ENCODE peak calls at places on chromosomes 2 and 18, in seven cellular contexts. One of them, this sample, is unnamed.

GRCh38 chr2:20093263-20094141 is 42.1 kb upstream of the LAPTM4A start:
- DNase-seq in fibroblast of pulmonary artery: peak
- DNase-seq in lower lobe of right lung: no peak
- DNase-seq in progenitor cell of endocrine pancreas: peak
- DNase-seq in IMR-90: peak
- DNase-seq in cardiac fibroblast: peak
- DNase-seq in pancreas: no peak
- DNase-seq in this sample: no peak

GRCh38 chr18:35267809-35268208 is 22.2 kb downstream of the ZSCAN30 start:
- DNase-seq in fibroblast of pulmonary artery: no peak
- DNase-seq in lower lobe of right lung: peak
- DNase-seq in progenitor cell of endocrine pancreas: no peak
- DNase-seq in IMR-90: no peak
- DNase-seq in cardiac fibroblast: no peak
- DNase-seq in pancreas: peak
- DNase-seq in this sample: no peak

GRCh38 chr2:197915548-197916265 is 111.3 kb downstream of the PLCL1 start:
- DNase-seq in fibroblast of pulmonary artery: peak
- DNase-seq in lower lobe of right lung: no peak
- DNase-seq in progenitor cell of endocrine pancreas: no peak
- DNase-seq in IMR-90: peak
- DNase-seq in cardiac fibroblast: peak
- DNase-seq in pancreas: no peak
- DNase-seq in this sample: no peak

GRCh38 chr18:52582516-52582915 is 242.5 kb downstream of the DCC start:
- DNase-seq in fibroblast of pulmonary artery: no peak
- DNase-seq in lower lobe of right lung: no peak
- DNase-seq in progenitor cell of endocrine pancreas: no peak
- DNase-seq in IMR-90: no peak
- DNase-seq in cardiac fibroblast: no peak
- DNase-seq in pancreas: no peak
- DNase-seq in this sample: no peak

GRCh38 chr2:122028371-122029102 is 273.1 kb downstream of the TSN start:
- DNase-seq in fibroblast of pulmonary artery: peak
- DNase-seq in lower lobe of right lung: no peak
- DNase-seq in progenitor cell of endocrine pancreas: no peak
- DNase-seq in IMR-90: peak
- DNase-seq in cardiac fibroblast: peak
- DNase-seq in pancreas: no peak
- DNase-seq in this sample: no peak

GRCh38 chr18:8354304-8354703 is 254.9 kb upstream of the RAB12 start:
- DNase-seq in fibroblast of pulmonary artery: no peak
- DNase-seq in lower lobe of right lung: no peak
- DNase-seq in progenitor cell of endocrine pancreas: no peak
- DNase-seq in IMR-90: no peak
- DNase-seq in cardiac fibroblast: no peak
- DNase-seq in pancreas: no peak
- DNase-seq in this sample: no peak

GRCh38 chr2:156182132-156182531 is 150.4 kb downstream of the NR4A2 start:
- DNase-seq in fibroblast of pulmonary artery: no peak
- DNase-seq in lower lobe of right lung: no peak
- DNase-seq in progenitor cell of endocrine pancreas: peak
- DNase-seq in IMR-90: no peak
- DNase-seq in cardiac fibroblast: no peak
- DNase-seq in pancreas: no peak
- DNase-seq in this sample: no peak

GRCh38 chr2:166917433-166917832 is 29.2 kb downstream of the XIRP2 start:
- DNase-seq in fibroblast of pulmonary artery: peak
- DNase-seq in lower lobe of right lung: no peak
- DNase-seq in progenitor cell of endocrine pancreas: no peak
- DNase-seq in IMR-90: peak
- DNase-seq in cardiac fibroblast: peak
- DNase-seq in pancreas: no peak
- DNase-seq in this sample: no peak

GRCh38 chr2:127454595-127455565 is 36.7 kb downstream of the PROC start:
- DNase-seq in fibroblast of pulmonary artery: no peak
- DNase-seq in lower lobe of right lung: no peak
- DNase-seq in progenitor cell of endocrine pancreas: no peak
- DNase-seq in IMR-90: no peak
- DNase-seq in cardiac fibroblast: no peak
- DNase-seq in pancreas: peak
- DNase-seq in this sample: no peak

GRCh38 chr18:58315739-58316215 is 271.8 kb downstream of the NEDD4L start:
- DNase-seq in fibroblast of pulmonary artery: no peak
- DNase-seq in lower lobe of right lung: no peak
- DNase-seq in progenitor cell of endocrine pancreas: no peak
- DNase-seq in IMR-90: no peak
- DNase-seq in cardiac fibroblast: peak
- DNase-seq in pancreas: no peak
- DNase-seq in this sample: no peak

GRCh38 chr2:54672587-54673456 is 50.6 kb upstream of the EML6 start:
- DNase-seq in fibroblast of pulmonary artery: no peak
- DNase-seq in lower lobe of right lung: no peak
- DNase-seq in progenitor cell of endocrine pancreas: no peak
- DNase-seq in IMR-90: no peak
- DNase-seq in cardiac fibroblast: peak
- DNase-seq in pancreas: no peak
- DNase-seq in this sample: no peak

GRCh38 chr2:142131016-142131714 is at the start of gene LRP1B:
- DNase-seq in fibroblast of pulmonary artery: peak
- DNase-seq in lower lobe of right lung: no peak
- DNase-seq in progenitor cell of endocrine pancreas: peak
- DNase-seq in IMR-90: peak
- DNase-seq in cardiac fibroblast: peak
- DNase-seq in pancreas: peak
- DNase-seq in this sample: peak

GRCh38 chr2:10717630-10718029 is 3.8 kb upstream of the ATP6V1C2 start:
- DNase-seq in fibroblast of pulmonary artery: peak
- DNase-seq in lower lobe of right lung: no peak
- DNase-seq in progenitor cell of endocrine pancreas: no peak
- DNase-seq in IMR-90: peak
- DNase-seq in cardiac fibroblast: peak
- DNase-seq in pancreas: no peak
- DNase-seq in this sample: no peak

GRCh38 chr2:218465987-218466633 is 47.2 kb downstream of the VIL1 start:
- DNase-seq in fibroblast of pulmonary artery: peak
- DNase-seq in lower lobe of right lung: no peak
- DNase-seq in progenitor cell of endocrine pancreas: no peak
- DNase-seq in IMR-90: peak
- DNase-seq in cardiac fibroblast: peak
- DNase-seq in pancreas: no peak
- DNase-seq in this sample: no peak

GRCh38 chr2:152762202-152762601 is 43.8 kb downstream of the ARL6IP6 start:
- DNase-seq in fibroblast of pulmonary artery: peak
- DNase-seq in lower lobe of right lung: no peak
- DNase-seq in progenitor cell of endocrine pancreas: no peak
- DNase-seq in IMR-90: peak
- DNase-seq in cardiac fibroblast: peak
- DNase-seq in pancreas: no peak
- DNase-seq in this sample: no peak

GRCh38 chr18:56326386-56327072 is 311.9 kb downstream of the TXNL1 start:
- DNase-seq in fibroblast of pulmonary artery: no peak
- DNase-seq in lower lobe of right lung: no peak
- DNase-seq in progenitor cell of endocrine pancreas: no peak
- DNase-seq in IMR-90: no peak
- DNase-seq in cardiac fibroblast: no peak
- DNase-seq in pancreas: no peak
- DNase-seq in this sample: no peak

GRCh38 chr2:215372968-215373649 is 61.2 kb downstream of the ATIC start:
- DNase-seq in fibroblast of pulmonary artery: no peak
- DNase-seq in lower lobe of right lung: no peak
- DNase-seq in progenitor cell of endocrine pancreas: no peak
- DNase-seq in IMR-90: no peak
- DNase-seq in cardiac fibroblast: no peak
- DNase-seq in pancreas: no peak
- DNase-seq in this sample: no peak

GRCh38 chr2:36452279-36452678 is 96.7 kb downstream of the CRIM1 start:
- DNase-seq in fibroblast of pulmonary artery: peak
- DNase-seq in lower lobe of right lung: no peak
- DNase-seq in progenitor cell of endocrine pancreas: no peak
- DNase-seq in IMR-90: peak
- DNase-seq in cardiac fibroblast: peak
- DNase-seq in pancreas: no peak
- DNase-seq in this sample: no peak

GRCh38 chr2:214315324-214315723 is 95.5 kb upstream of the VWC2L start:
- DNase-seq in fibroblast of pulmonary artery: no peak
- DNase-seq in lower lobe of right lung: no peak
- DNase-seq in progenitor cell of endocrine pancreas: no peak
- DNase-seq in IMR-90: no peak
- DNase-seq in cardiac fibroblast: no peak
- DNase-seq in pancreas: no peak
- DNase-seq in this sample: no peak

GRCh38 chr2:67388680-67389079 is 8.5 kb upstream of the ETAA1 start:
- DNase-seq in fibroblast of pulmonary artery: no peak
- DNase-seq in lower lobe of right lung: no peak
- DNase-seq in progenitor cell of endocrine pancreas: no peak
- DNase-seq in IMR-90: no peak
- DNase-seq in cardiac fibroblast: no peak
- DNase-seq in pancreas: no peak
- DNase-seq in this sample: no peak

GRCh38 chr2:157874278-157874825 is 1.8 kb downstream of the ACVR1 start:
- DNase-seq in fibroblast of pulmonary artery: no peak
- DNase-seq in lower lobe of right lung: no peak
- DNase-seq in progenitor cell of endocrine pancreas: no peak
- DNase-seq in IMR-90: no peak
- DNase-seq in cardiac fibroblast: no peak
- DNase-seq in pancreas: no peak
- DNase-seq in this sample: peak

GRCh38 chr2:119028327-119029174 is 86.6 kb downstream of the MARCO start:
- DNase-seq in fibroblast of pulmonary artery: peak
- DNase-seq in lower lobe of right lung: no peak
- DNase-seq in progenitor cell of endocrine pancreas: peak
- DNase-seq in IMR-90: peak
- DNase-seq in cardiac fibroblast: peak
- DNase-seq in pancreas: no peak
- DNase-seq in this sample: no peak
- TF ChIP-seq CTCF in fibroblast of pulmonary artery: peak
- TF ChIP-seq CTCF in lower lobe of right lung: peak
- TF ChIP-seq CTCF in progenitor cell of endocrine pancreas: peak
- TF ChIP-seq CTCF in IMR-90: peak
- TF ChIP-seq CTCF in cardiac fibroblast: peak
- TF ChIP-seq CTCF in pancreas: no peak
- TF ChIP-seq CTCF in this sample: no peak

DNA sequence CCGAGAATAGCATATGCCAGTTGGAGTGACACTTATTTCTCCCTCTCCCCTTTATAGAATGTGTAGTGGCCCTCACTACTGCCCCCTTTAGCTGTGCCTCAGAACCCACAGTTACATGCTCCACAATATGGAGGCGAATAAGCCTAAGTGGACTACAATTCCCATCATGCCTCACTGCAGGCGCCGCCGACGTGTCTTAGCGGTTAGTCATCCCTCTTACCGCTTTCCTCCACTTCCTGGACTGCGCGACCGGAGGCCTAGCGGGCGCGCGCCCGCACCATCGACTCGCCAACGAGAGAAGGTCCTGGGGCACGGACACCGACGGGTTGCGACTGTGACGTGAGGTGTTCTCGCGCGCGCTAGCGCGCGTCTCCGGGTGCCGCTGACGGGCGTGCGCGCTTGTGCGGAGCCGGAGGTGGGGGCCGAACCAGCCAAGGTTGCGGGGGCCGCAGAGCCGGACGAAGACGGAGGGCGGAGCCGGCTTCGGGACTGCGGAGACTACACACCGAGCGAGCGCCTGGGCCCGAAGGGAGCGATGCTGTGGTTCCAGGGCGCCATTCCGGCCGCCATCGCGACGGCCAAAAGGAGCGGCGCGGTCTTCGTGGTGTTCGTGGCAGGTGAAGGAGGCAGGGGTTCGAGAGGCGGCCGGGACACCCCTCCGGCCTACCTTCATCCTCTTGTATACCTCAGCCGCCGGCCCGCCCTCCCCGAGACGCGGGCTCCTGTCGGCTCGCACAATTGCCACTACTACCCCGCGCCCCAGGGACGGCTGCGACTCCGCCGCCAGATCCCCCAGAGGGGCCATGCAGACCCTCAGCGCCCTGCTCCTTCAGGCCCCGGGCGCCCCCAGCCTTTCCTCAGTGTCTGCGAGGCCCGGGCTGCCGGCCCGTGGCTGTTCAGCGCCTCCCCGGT is at the start of gene UBXN4:
- DNase-seq in fibroblast of pulmonary artery: peak
- DNase-seq in lower lobe of right lung: peak
- DNase-seq in progenitor cell of endocrine pancreas: peak
- DNase-seq in IMR-90: peak
- DNase-seq in cardiac fibroblast: peak
- DNase-seq in pancreas: peak
- DNase-seq in this sample: peak
- TF ChIP-seq CTCF in fibroblast of pulmonary artery: peak
- TF ChIP-seq CTCF in lower lobe of right lung: peak
- TF ChIP-seq CTCF in progenitor cell of endocrine pancreas: peak
- TF ChIP-seq CTCF in IMR-90: peak
- TF ChIP-seq CTCF in cardiac fibroblast: peak
- TF ChIP-seq CTCF in pancreas: no peak
- TF ChIP-seq CTCF in this sample: peak

GRCh38 chr18:10685484-10685883 is 159.7 kb downstream of the NAPG start:
- DNase-seq in fibroblast of pulmonary artery: no peak
- DNase-seq in lower lobe of right lung: no peak
- DNase-seq in progenitor cell of endocrine pancreas: no peak
- DNase-seq in IMR-90: no peak
- DNase-seq in cardiac fibroblast: no peak
- DNase-seq in pancreas: no peak
- DNase-seq in this sample: no peak

GRCh38 chr18:10687161-10687925 is 161.5 kb downstream of the NAPG start:
- DNase-seq in fibroblast of pulmonary artery: no peak
- DNase-seq in lower lobe of right lung: no peak
- DNase-seq in progenitor cell of endocrine pancreas: no peak
- DNase-seq in IMR-90: peak
- DNase-seq in cardiac fibroblast: no peak
- DNase-seq in pancreas: no peak
- DNase-seq in this sample: no peak

GRCh38 chr18:10681581-10682367 is 155.9 kb downstream of the NAPG start:
- DNase-seq in fibroblast of pulmonary artery: no peak
- DNase-seq in lower lobe of right lung: no peak
- DNase-seq in progenitor cell of endocrine pancreas: no peak
- DNase-seq in IMR-90: peak
- DNase-seq in cardiac fibroblast: no peak
- DNase-seq in pancreas: no peak
- DNase-seq in this sample: no peak

GRCh38 chr18:10682368-10682714 is 156.5 kb downstream of the NAPG start:
- DNase-seq in fibroblast of pulmonary artery: no peak
- DNase-seq in lower lobe of right lung: no peak
- DNase-seq in progenitor cell of endocrine pancreas: no peak
- DNase-seq in IMR-90: no peak
- DNase-seq in cardiac fibroblast: no peak
- DNase-seq in pancreas: no peak
- DNase-seq in this sample: no peak
- TF ChIP-seq CTCF in fibroblast of pulmonary artery: no peak
- TF ChIP-seq CTCF in lower lobe of right lung: no peak
- TF ChIP-seq CTCF in progenitor cell of endocrine pancreas: no peak
- TF ChIP-seq CTCF in IMR-90: no peak
- TF ChIP-seq CTCF in cardiac fibroblast: no peak
- TF ChIP-seq CTCF in pancreas: no peak
- TF ChIP-seq CTCF in this sample: no peak

GRCh38 chr2:177188482-177189469 is 23.8 kb upstream of the HNRNPA3 start:
- DNase-seq in fibroblast of pulmonary artery: no peak
- DNase-seq in lower lobe of right lung: no peak
- DNase-seq in progenitor cell of endocrine pancreas: no peak
- DNase-seq in IMR-90: no peak
- DNase-seq in cardiac fibroblast: no peak
- DNase-seq in pancreas: no peak
- DNase-seq in this sample: no peak
- TF ChIP-seq CTCF in fibroblast of pulmonary artery: no peak
- TF ChIP-seq CTCF in lower lobe of right lung: no peak
- TF ChIP-seq CTCF in progenitor cell of endocrine pancreas: no peak
- TF ChIP-seq CTCF in IMR-90: no peak
- TF ChIP-seq CTCF in cardiac fibroblast: no peak
- TF ChIP-seq CTCF in pancreas: no peak
- TF ChIP-seq CTCF in this sample: no peak

GRCh38 chr2:232550351-232551261 is at the start of the genes EIF4E2 and TIGD1:
- DNase-seq in fibroblast of pulmonary artery: peak
- DNase-seq in lower lobe of right lung: peak
- DNase-seq in progenitor cell of endocrine pancreas: peak
- DNase-seq in IMR-90: peak
- DNase-seq in cardiac fibroblast: peak
- DNase-seq in pancreas: peak
- DNase-seq in this sample: peak
- TF ChIP-seq CTCF in fibroblast of pulmonary artery: no peak
- TF ChIP-seq CTCF in lower lobe of right lung: peak
- TF ChIP-seq CTCF in progenitor cell of endocrine pancreas: peak
- TF ChIP-seq CTCF in IMR-90: peak
- TF ChIP-seq CTCF in cardiac fibroblast: peak
- TF ChIP-seq CTCF in pancreas: peak
- TF ChIP-seq CTCF in this sample: peak

This sample was measured in dorsolateral prefrontal cortex.